ENCODE peak calls at places on chromosomes 16 and 17, in six cellular contexts. One of them, this sample, is unnamed.

GRCh38 chr17:8801135-8801840 is 2.1 kb upstream of the MFSD6L start:
- DNase-seq in H54: no peak
- DNase-seq in lower leg skin: peak
- DNase-seq in thyroid gland: no peak
- DNase-seq in transverse colon: no peak
- DNase-seq in adrenal gland: no peak
- DNase-seq in this sample: no peak

GRCh38 chr17:12964840-12965239 is 53.0 kb downstream of the ELAC2 start:
- DNase-seq in thyroid gland: no peak
- DNase-seq in transverse colon: no peak
- DNase-seq in H54: no peak
- DNase-seq in adrenal gland: no peak
- DNase-seq in lower leg skin: no peak
- DNase-seq in this sample: no peak

GRCh38 chr16:76389126-76389525 is 111.9 kb downstream of the CNTNAP4 start:
- DNase-seq in adrenal gland: no peak
- DNase-seq in H54: no peak
- DNase-seq in thyroid gland: no peak
- DNase-seq in lower leg skin: no peak
- DNase-seq in transverse colon: no peak
- DNase-seq in this sample: no peak

GRCh38 chr17:74185786-74186185 is 17.7 kb upstream of the RPL38 start:
- DNase-seq in thyroid gland: no peak
- DNase-seq in transverse colon: no peak
- DNase-seq in adrenal gland: no peak
- DNase-seq in H54: no peak
- DNase-seq in lower leg skin: no peak
- DNase-seq in this sample: no peak

GRCh38 chr17:8485491-8485890 is 49.8 kb downstream of the NDEL1 start:
- DNase-seq in H54: no peak
- DNase-seq in lower leg skin: no peak
- DNase-seq in adrenal gland: no peak
- DNase-seq in transverse colon: no peak
- DNase-seq in thyroid gland: no peak
- DNase-seq in this sample: no peak

GRCh38 chr17:79870540-79870939 is 31.3 kb upstream of the CBX4 start:
- DNase-seq in thyroid gland: no peak
- DNase-seq in H54: no peak
- DNase-seq in adrenal gland: no peak
- DNase-seq in lower leg skin: no peak
- DNase-seq in transverse colon: no peak
- DNase-seq in this sample: no peak

GRCh38 chr16:31052131-31052530 is 18.8 kb downstream of the STX4 start:
- DNase-seq in thyroid gland: no peak
- DNase-seq in transverse colon: peak
- DNase-seq in lower leg skin: no peak
- DNase-seq in H54: peak
- DNase-seq in adrenal gland: peak
- DNase-seq in this sample: no peak

GRCh38 chr17:79045830-79046500 is 22.0 kb downstream of the C1QTNF1 start:
- DNase-seq in lower leg skin: peak
- DNase-seq in transverse colon: peak
- DNase-seq in H54: peak
- DNase-seq in adrenal gland: peak
- DNase-seq in thyroid gland: peak
- DNase-seq in this sample: peak

GRCh38 chr16:51523400-51523799 is 372.3 kb upstream of the SALL1 start:
- DNase-seq in thyroid gland: peak
- DNase-seq in transverse colon: no peak
- DNase-seq in lower leg skin: no peak
- DNase-seq in H54: no peak
- DNase-seq in adrenal gland: no peak
- DNase-seq in this sample: no peak

GRCh38 chr16:2773188-2773968 is 3.7 kb downstream of the ELOB start:
- DNase-seq in lower leg skin: no peak
- DNase-seq in H54: peak
- DNase-seq in adrenal gland: no peak
- DNase-seq in thyroid gland: no peak
- DNase-seq in transverse colon: no peak
- DNase-seq in this sample: no peak

GRCh38 chr16:50245417-50246298 is 20.7 kb upstream of the ADCY7 start:
- DNase-seq in transverse colon: peak
- DNase-seq in H54: peak
- DNase-seq in adrenal gland: peak
- DNase-seq in lower leg skin: peak
- DNase-seq in thyroid gland: peak
- DNase-seq in this sample: peak
- TF ChIP-seq POLR2A in transverse colon: no peak
- TF ChIP-seq POLR2A in H54: no peak
- TF ChIP-seq POLR2A in adrenal gland: no peak
- TF ChIP-seq POLR2A in lower leg skin: no peak
- TF ChIP-seq POLR2A in thyroid gland: no peak
- TF ChIP-seq POLR2A in this sample: no peak

GRCh38 chr16:66977341-66978113 is 10.9 kb upstream of the CES4A start:
- DNase-seq in lower leg skin: peak
- DNase-seq in thyroid gland: peak
- DNase-seq in transverse colon: peak
- DNase-seq in adrenal gland: peak
- DNase-seq in H54: peak
- DNase-seq in this sample: peak
- TF ChIP-seq POLR2A in lower leg skin: no peak
- TF ChIP-seq POLR2A in thyroid gland: no peak
- TF ChIP-seq POLR2A in transverse colon: peak
- TF ChIP-seq POLR2A in adrenal gland: no peak
- TF ChIP-seq POLR2A in H54: no peak
- TF ChIP-seq POLR2A in this sample: no peak

DNA sequence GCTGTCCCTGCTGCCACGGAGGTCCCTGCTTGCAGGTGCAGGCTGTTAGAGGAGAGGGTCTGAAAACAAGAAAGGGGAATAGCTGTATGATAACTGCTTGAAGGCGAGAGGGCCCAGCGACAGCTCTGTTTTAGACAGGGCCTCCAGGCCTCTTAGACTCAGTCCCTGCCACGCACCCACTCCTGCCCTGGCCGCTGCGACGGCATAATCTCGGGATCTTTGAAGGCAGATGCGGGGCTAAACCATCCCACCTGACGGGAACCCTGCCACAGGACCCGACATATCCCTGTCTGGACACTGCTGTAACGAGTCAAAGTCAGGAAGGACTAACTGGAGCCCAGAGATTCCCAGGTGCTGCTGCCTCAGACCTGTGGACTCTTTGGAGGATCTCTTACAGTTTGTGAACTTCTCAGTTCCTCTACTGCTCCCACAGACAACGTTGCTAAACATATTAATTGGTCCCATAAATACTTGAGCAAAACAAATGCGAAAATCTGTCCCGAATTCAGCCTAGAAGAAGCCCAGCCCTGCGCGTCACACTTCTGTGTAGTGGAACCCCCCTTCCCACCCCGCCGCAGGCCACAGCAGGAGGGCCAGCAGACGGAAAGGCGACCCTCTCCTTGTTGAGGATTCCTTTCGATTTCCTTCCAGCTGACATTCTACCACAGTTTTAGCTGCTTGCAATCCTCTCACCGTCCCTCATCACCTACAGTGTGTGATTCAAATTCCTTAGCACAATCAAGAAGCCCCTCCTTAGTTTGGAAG is 998 bp upstream of the TMEM11 start:
- DNase-seq in adrenal gland: no peak
- DNase-seq in lower leg skin: peak
- DNase-seq in transverse colon: no peak
- DNase-seq in thyroid gland: no peak
- DNase-seq in H54: no peak
- DNase-seq in this sample: no peak
- TF ChIP-seq POLR2A in adrenal gland: no peak
- TF ChIP-seq POLR2A in lower leg skin: no peak
- TF ChIP-seq POLR2A in transverse colon: no peak
- TF ChIP-seq POLR2A in thyroid gland: no peak
- TF ChIP-seq POLR2A in H54: no peak
- TF ChIP-seq POLR2A in this sample: no peak

DNA sequence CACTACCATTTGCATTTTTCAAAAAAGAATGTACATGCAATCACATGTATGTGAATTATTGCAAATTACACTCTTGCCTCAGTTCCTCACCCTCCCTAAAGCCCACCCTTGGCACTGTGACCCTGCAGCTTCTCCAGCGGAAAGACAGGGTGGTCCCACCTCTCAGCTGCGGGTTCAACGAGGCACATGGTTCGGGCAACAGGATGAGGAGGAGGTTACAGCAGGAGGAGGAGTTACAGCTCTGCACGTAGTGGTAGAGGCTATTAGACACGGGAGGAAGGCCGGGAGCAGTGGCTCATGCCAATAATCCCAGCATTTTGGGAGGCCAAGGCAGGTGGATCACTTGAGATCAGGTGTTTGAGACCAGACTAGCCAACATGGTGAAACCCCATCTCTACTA is 5.2 kb downstream of the C16orf95 start:
- DNase-seq in thyroid gland: no peak
- DNase-seq in transverse colon: no peak
- DNase-seq in H54: no peak
- DNase-seq in adrenal gland: no peak
- DNase-seq in lower leg skin: no peak
- DNase-seq in this sample: no peak
- TF ChIP-seq POLR2A in thyroid gland: no peak
- TF ChIP-seq POLR2A in transverse colon: no peak
- TF ChIP-seq POLR2A in H54: no peak
- TF ChIP-seq POLR2A in adrenal gland: no peak
- TF ChIP-seq POLR2A in lower leg skin: no peak
- TF ChIP-seq POLR2A in this sample: no peak

DNA sequence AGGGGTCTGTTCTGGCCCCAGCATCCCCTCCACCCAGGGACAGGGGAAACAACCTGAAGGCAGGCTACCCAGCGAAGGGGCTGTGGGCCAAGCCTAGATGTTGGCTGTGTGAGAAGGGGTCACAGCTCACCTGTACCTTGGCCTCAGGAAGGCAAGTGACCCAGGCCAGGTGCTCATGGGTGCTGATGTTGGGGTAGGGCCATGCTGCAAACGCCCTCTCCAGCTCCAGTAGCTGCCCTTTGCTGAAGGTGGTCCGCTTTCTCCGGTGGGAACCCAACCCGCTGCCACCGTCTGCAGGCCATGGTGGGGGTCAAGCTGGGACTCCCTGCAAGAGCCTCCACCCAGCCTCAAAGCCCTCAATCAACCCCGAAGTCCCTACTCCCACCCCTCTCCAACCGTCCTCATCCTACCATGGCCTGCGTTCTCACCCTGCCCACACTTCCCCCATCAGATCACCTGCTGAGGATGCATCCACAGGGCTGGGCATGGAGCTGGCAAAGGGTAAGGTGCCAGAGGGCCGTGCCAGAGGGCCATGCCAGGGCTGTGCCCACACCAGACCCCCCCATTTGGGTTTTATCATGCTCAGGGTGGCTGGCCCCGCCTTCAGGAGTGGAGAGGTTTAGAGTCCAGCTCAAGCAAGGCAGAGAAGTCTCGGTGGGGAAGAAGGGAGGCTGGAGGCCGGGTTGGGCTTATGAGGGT is at the start of gene SEBOX:
- DNase-seq in transverse colon: no peak
- DNase-seq in H54: no peak
- DNase-seq in lower leg skin: no peak
- DNase-seq in thyroid gland: no peak
- DNase-seq in adrenal gland: no peak
- DNase-seq in this sample: no peak
- TF ChIP-seq POLR2A in transverse colon: no peak
- TF ChIP-seq POLR2A in H54: no peak
- TF ChIP-seq POLR2A in lower leg skin: no peak
- TF ChIP-seq POLR2A in thyroid gland: no peak
- TF ChIP-seq POLR2A in adrenal gland: no peak
- TF ChIP-seq POLR2A in this sample: no peak

GRCh38 chr16:680625-680945 is 375 bp downstream of the STUB1 start:
- DNase-seq in thyroid gland: no peak
- DNase-seq in H54: no peak
- DNase-seq in transverse colon: no peak
- DNase-seq in lower leg skin: no peak
- DNase-seq in adrenal gland: no peak
- DNase-seq in this sample: no peak
- TF ChIP-seq POLR2A in thyroid gland: no peak
- TF ChIP-seq POLR2A in H54: no peak
- TF ChIP-seq POLR2A in transverse colon: no peak
- TF ChIP-seq POLR2A in lower leg skin: no peak
- TF ChIP-seq POLR2A in adrenal gland: no peak
- TF ChIP-seq POLR2A in this sample: no peak

GRCh38 chr17:60393840-60394529 is 2.1 kb upstream of the USP32 start:
- DNase-seq in H54: no peak
- DNase-seq in adrenal gland: no peak
- DNase-seq in thyroid gland: no peak
- DNase-seq in lower leg skin: no peak
- DNase-seq in transverse colon: no peak
- DNase-seq in this sample: no peak

GRCh38 chr17:60391419-60392041 is 403 bp downstream of the USP32 start:
- DNase-seq in transverse colon: no peak
- DNase-seq in thyroid gland: no peak
- DNase-seq in lower leg skin: no peak
- DNase-seq in adrenal gland: no peak
- DNase-seq in H54: no peak
- DNase-seq in this sample: no peak

GRCh38 chr17:60390881-60391418 is 983 bp downstream of the USP32 start:
- DNase-seq in lower leg skin: peak
- DNase-seq in H54: no peak
- DNase-seq in thyroid gland: peak
- DNase-seq in adrenal gland: peak
- DNase-seq in transverse colon: peak
- DNase-seq in this sample: no peak

GRCh38 chr17:60392845-60393702 is 1.1 kb upstream of the USP32 start:
- DNase-seq in thyroid gland: peak
- DNase-seq in transverse colon: peak
- DNase-seq in lower leg skin: no peak
- DNase-seq in adrenal gland: peak
- DNase-seq in H54: peak
- DNase-seq in this sample: no peak

DNA sequence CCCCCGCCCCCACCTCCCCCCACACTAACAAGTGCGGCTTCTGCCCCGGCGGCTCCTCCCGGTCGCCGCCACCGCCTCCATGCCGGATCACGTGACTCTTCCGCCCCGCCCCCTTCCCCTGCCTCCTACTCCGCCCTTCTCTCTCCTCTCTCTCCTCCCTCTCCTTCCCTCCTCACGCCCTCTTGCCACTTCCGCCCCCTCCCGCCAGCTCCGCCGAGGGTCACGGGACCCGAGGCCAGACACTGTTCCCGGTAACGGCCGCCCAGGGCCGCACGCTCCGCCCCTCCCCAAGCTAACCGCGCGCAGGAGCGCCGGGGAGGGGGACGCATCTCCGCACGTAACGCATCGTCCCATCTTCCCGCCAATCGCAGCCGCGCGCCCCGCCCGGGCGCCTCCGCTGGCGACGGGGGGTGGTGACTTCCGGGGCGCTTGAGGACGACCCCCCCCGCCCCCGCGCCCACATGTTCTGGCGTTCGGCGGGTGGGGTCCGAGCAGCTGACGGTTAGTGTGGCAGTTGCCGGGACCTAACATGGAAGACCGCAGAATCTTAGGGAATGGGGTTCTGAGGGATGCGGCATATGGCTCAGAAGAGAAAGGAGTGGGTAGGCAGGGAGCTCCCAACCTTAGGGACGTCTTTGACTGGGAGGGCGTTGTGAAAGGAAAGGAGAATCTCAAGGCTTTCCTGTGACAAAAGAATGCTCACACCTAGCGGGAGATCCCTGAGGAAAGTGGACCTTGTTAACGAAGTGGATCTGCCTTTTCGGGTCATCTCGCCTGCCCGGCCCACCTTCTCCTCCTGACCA is at the start of gene USP32:
- DNase-seq in transverse colon: peak
- DNase-seq in lower leg skin: peak
- DNase-seq in thyroid gland: peak
- DNase-seq in H54: peak
- DNase-seq in adrenal gland: peak
- DNase-seq in this sample: peak
- TF ChIP-seq POLR2A in transverse colon: peak
- TF ChIP-seq POLR2A in lower leg skin: no peak
- TF ChIP-seq POLR2A in thyroid gland: peak
- TF ChIP-seq POLR2A in H54: peak
- TF ChIP-seq POLR2A in adrenal gland: peak
- TF ChIP-seq POLR2A in this sample: peak

This sample was measured in GM12891.